ENCODE peak calls at places on chromosomes 5 and 9, in eight cellular contexts. D is suprapubic skin, P is SK-N-SH, F is HepG2, B is GM23338, G is spleen, N is HL-60, L is vagina. Q is an unnamed sample.

GRCh38 chr5:179378116-179378440 is 32.8 kb upstream of the ADAMTS2 start:
- DNase-seq in F (no peak), G (no peak), P (peak), N (no peak), D (no peak), L (no peak), B (no peak), Q (peak)

GRCh38 chr9:30575691-30576090 is 1808.8 kb upstream of the ACO1 start:
- DNase-seq in F (no peak), P (no peak), B (peak), D (no peak), L (no peak), G (peak), N (no peak), Q (no peak)

GRCh38 chr9:126829035-126829434 is 24.2 kb downstream of the ZBTB43 start:
- DNase-seq in P (no peak), L (no peak), B (no peak), D (no peak), N (no peak), F (no peak), G (no peak), Q (no peak)

GRCh38 chr9:93132287-93132927 is 1.6 kb downstream of the NINJ1 start:
- DNase-seq in D (no peak), L (no peak), G (peak), B (peak), F (no peak), N (no peak), P (no peak), Q (peak)

GRCh38 chr5:180866296-180866695 is 5.2 kb upstream of the ZFP62 start:
- DNase-seq in L (no peak), P (no peak), N (no peak), B (no peak), F (no peak), G (no peak), D (no peak), Q (no peak)

GRCh38 chr5:40774626-40775025 is 18.9 kb upstream of the TTC33 start:
- DNase-seq in N (no peak), D (no peak), F (peak), B (no peak), G (no peak), L (no peak), P (no peak), Q (no peak)

GRCh38 chr5:150322202-150322601 is 19.5 kb upstream of the ARSI start:
- DNase-seq in P (no peak), F (no peak), B (no peak), N (no peak), D (no peak), G (no peak), L (no peak), Q (no peak)

GRCh38 chr9:101674165-101674564 is 64.3 kb downstream of the GRIN3A start:
- DNase-seq in G (no peak), D (no peak), F (no peak), P (no peak), N (no peak), L (no peak), B (no peak), Q (no peak)

GRCh38 chr5:149464796-149465489 is 85.9 kb upstream of the IL17B start:
- DNase-seq in G (peak), D (no peak), B (no peak), P (no peak), L (no peak), F (no peak), N (no peak), Q (peak)

GRCh38 chr5:16179511-16179935 is at the start of gene MARCHF11:
- DNase-seq in P (peak), L (no peak), B (peak), N (no peak), F (no peak), G (no peak), D (no peak), Q (no peak)

GRCh38 chr9:104941597-104941996 is 13.6 kb upstream of the ABCA1 start:
- DNase-seq in P (no peak), F (no peak), B (no peak), D (no peak), G (no peak), N (no peak), L (no peak), Q (no peak)

GRCh38 chr9:104931256-104931655 is 3.3 kb upstream of the ABCA1 start:
- DNase-seq in B (no peak), N (no peak), D (no peak), F (no peak), L (no peak), G (no peak), P (no peak), Q (no peak)

GRCh38 chr9:104934686-104935413 is 6.9 kb upstream of the ABCA1 start:
- DNase-seq in B (no peak), D (no peak), F (no peak), P (no peak), N (no peak), L (no peak), G (no peak), Q (no peak)

DNA sequence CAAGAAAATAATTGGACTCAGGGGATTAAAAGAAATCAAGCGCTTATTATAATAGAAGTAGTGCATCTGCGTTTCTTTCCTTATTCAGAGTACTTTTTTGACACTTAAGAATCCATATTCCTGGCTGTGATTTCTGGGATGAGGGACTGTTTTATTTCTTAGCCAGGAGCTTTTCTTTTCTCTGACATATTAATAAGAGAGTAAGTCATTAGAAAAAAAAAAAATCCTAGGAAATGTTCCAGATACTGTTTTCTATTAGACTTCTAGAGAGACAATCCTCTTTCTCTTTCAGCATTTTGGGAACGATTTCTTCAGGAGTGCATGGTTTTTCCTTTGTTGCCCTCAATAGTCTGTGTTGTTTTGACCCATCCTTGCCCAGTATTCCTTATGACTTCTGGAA is 8.3 kb upstream of the ABCA1 start:
- DNase-seq in D (no peak), L (no peak), B (no peak), F (no peak), G (no peak), P (no peak), N (no peak), Q (no peak)
- TF ChIP-seq POLR2AphosphoS5 in D (no peak), L (no peak), B (no peak), F (no peak), G (no peak), P (no peak), N (no peak), Q (peak)

DNA sequence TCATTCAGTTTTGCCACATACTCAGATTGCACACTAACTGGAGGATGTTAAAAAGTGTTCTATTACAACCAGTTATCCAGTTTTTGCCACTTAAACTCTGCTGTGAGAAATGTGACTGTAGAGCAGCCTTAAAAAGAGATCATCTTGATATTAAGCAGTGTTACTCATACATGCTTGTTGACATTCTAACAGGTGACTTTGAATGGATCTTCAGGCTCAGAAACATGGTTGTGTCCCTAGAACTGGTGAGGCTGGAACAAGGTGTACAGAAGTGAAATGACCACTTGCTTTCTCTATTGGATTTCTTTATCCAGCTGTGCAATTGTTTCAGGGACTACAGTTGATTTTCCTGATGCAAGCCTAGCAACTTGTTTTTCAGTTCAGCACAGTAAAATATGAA is 166.1 kb upstream of the CCDC152 start:
- DNase-seq in B (no peak), P (no peak), L (no peak), D (no peak), N (no peak), G (no peak), F (no peak), Q (no peak)
- H3K27ac ChIP-seq in B (no peak), P (no peak), L (no peak), D (no peak), N (no peak), G (no peak), F (no peak), Q (no peak)

GRCh38 chr5:135635471-135635870 is 56.7 kb upstream of the CXCL14 start:
- DNase-seq in B (no peak), D (no peak), F (no peak), P (no peak), N (no peak), G (no peak), L (peak), Q (no peak)
- TF ChIP-seq POLR2AphosphoS5 in B (no peak), D (no peak), F (no peak), P (no peak), N (no peak), G (no peak), L (no peak), Q (no peak)

GRCh38 chr5:84382363-84383295 is 2.1 kb downstream of the EDIL3 start:
- DNase-seq in B (peak), N (no peak), F (no peak), L (peak), G (no peak), D (no peak), P (peak), Q (peak)
- H3K27ac ChIP-seq in B (no peak), N (no peak), F (no peak), L (peak), G (no peak), D (peak), P (peak), Q (peak)

DNA sequence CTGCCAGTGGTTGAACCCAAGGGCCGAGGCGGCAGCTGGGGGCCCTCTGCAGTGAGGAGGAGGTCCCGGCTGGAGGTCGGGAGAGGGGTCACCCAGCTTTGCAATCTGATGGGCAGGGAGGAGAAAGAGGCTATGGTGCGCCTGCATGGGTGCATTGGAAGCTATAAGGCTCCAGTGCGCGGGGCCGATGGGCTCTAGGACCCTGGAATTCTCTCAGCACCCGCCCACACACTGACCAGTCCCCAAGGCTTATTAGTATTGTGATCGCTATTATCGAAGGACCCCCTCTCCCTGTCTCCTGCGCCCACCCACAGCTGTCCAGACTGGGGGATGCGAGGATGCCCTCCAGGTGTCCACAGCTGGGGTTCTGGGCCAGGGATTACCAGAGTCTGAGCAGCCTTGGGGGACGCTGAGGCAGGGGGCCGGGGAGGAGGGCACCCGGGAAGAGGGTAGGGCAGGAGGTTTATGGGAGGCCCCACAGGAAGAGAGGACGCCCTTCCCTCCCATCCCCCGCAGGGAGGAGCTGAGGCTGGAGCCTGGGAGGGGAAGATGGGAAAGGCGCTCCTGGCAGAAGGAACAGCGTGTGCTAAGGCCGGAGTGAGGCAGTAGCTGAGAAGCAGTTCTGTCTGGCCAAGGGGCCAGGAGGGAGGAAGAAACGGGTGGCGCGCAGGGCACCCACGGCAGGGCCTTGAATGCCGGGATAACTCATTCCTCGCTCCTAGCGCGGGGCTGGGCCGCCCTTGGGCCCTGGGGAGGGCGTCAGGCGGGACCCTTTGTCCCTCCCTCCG is 24.2 kb downstream of the C9orf50 start:
- DNase-seq in B (peak), F (peak), L (no peak), G (no peak), P (peak), D (no peak), N (no peak), Q (peak)
- TF ChIP-seq POLR2AphosphoS5 in B (peak), F (peak), L (no peak), G (no peak), P (no peak), D (no peak), N (no peak), Q (peak)

GRCh38 chr5:14490309-14490711 is 91.3 kb upstream of the OTULINL start:
- DNase-seq in D (no peak), L (no peak), N (peak), G (no peak), F (no peak), P (peak), B (no peak), Q (no peak)
- H3K27ac ChIP-seq in D (no peak), L (no peak), N (peak), G (no peak), F (no peak), P (no peak), B (no peak), Q (no peak)

GRCh38 chr9:21546949-21547348 is 64.8 kb upstream of the IFNE start:
- DNase-seq in D (no peak), L (no peak), P (no peak), F (no peak), G (no peak), B (no peak), N (no peak), Q (no peak)

GRCh38 chr9:21543187-21543586 is 61.1 kb upstream of the IFNE start:
- DNase-seq in N (no peak), F (no peak), P (no peak), G (no peak), B (peak), D (no peak), L (no peak), Q (no peak)

DNA sequence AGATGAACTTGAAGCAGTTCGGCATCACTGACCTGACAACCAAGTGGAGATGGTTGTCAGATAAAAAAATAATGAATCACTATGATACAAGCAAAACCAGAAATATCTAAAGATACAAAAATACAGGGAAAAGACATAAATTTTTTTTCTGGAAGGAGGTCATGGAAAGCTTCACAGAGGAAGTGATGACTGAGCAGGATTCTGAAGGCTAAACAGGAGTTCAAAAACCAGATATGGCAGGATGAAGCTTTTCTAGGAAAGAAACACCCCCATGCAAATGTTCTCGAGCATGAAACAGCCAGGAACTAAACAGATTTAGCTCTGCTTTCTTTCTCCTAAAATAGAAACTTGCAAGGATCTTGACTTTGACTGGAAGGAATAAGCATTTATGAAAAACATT is 60.7 kb upstream of the IFNE start:
- DNase-seq in L (no peak), G (no peak), F (no peak), N (no peak), D (no peak), P (no peak), B (no peak), Q (no peak)
- TF ChIP-seq POLR2AphosphoS5 in L (no peak), G (no peak), F (no peak), N (no peak), D (no peak), P (no peak), B (no peak), Q (no peak)

GRCh38 chr5:79640571-79641055 is 28.4 kb downstream of the TENT2 start:
- DNase-seq in P (no peak), F (no peak), N (no peak), L (no peak), G (no peak), D (no peak), B (no peak), Q (no peak)

GRCh38 chr5:79641414-79641813 is 29.2 kb downstream of the TENT2 start:
- DNase-seq in B (no peak), L (no peak), D (no peak), G (no peak), P (no peak), F (no peak), N (no peak), Q (no peak)

GRCh38 chr5:79636981-79637733 is 24.9 kb downstream of the TENT2 start:
- DNase-seq in G (no peak), F (no peak), D (no peak), B (no peak), N (no peak), P (no peak), L (no peak), Q (no peak)

GRCh38 chr5:79642210-79642609 is 30.0 kb downstream of the TENT2 start:
- DNase-seq in F (no peak), P (no peak), B (no peak), G (no peak), D (no peak), N (no peak), L (no peak), Q (no peak)
- H3K27ac ChIP-seq in F (no peak), P (no peak), B (no peak), G (no peak), D (no peak), N (no peak), L (no peak), Q (no peak)

GRCh38 chr5:158082696-158083287 is 223.8 kb upstream of the CLINT1 start:
- DNase-seq in G (no peak), N (no peak), L (no peak), B (no peak), P (no peak), D (no peak), F (no peak), Q (no peak)

GRCh38 chr5:158079097-158079496 is 220.2 kb upstream of the CLINT1 start:
- DNase-seq in G (no peak), N (no peak), B (no peak), D (no peak), L (no peak), F (no peak), P (no peak), Q (no peak)

GRCh38 chr5:158074992-158075769 is 216.2 kb upstream of the CLINT1 start:
- DNase-seq in P (peak), G (no peak), D (no peak), L (no peak), F (peak), N (peak), B (peak), Q (peak)

GRCh38 chr5:158084292-158084691 is 225.3 kb upstream of the CLINT1 start:
- DNase-seq in G (no peak), F (no peak), N (no peak), D (no peak), P (no peak), L (no peak), B (no peak), Q (no peak)

DNA sequence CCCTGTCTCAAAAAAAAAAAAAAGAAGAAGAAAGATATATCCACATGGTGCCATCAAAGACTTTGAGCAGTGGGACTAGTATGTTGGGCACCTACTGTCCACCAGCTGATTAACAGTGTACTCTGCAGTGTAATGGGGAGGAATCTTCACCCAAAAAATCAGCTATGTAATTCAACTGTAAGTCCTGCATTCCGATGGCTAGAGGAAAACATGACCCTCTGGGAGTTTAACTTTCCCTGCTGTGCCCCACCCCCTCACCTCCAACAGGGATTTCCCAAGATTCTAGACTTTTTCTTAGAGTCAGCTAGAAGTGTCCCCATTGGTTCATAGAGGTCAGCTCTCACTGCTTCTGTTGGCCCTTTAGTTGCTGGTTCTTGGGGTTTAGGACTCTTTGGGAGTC is 221.2 kb upstream of the CLINT1 start:
- DNase-seq in N (no peak), B (peak), L (no peak), D (no peak), P (no peak), G (no peak), F (no peak), Q (no peak)
- TF ChIP-seq POLR2AphosphoS5 in N (no peak), B (no peak), L (no peak), D (no peak), P (no peak), G (no peak), F (no peak), Q (no peak)